ENCODE peak calls at places on chromosomes 4 and X, in six cellular contexts. H is epithelial cell of prostate, Z is mucosa of descending colon, T is left colon, B is stromal cell of bone marrow, P is heart left ventricle. Q is an unnamed sample.

GRCh38 chr4:32142075-32142474 is 1421.9 kb downstream of the PCDH7 start:
- DNase-seq in H (no peak), Z (no peak), T (no peak), B (no peak), P (no peak), Q (no peak)

GRCh38 chr4:113383111-113383785 is 333.8 kb downstream of the ANK2 start:
- DNase-seq in H (no peak), Z (no peak), T (no peak), B (peak), P (no peak), Q (no peak)

GRCh38 chr4:77695769-77696168 is 90.1 kb downstream of the CXCL13 start:
- DNase-seq in H (peak), Z (no peak), T (no peak), B (peak), P (no peak), Q (no peak)

GRCh38 chr4:121932212-121932974 is 19.5 kb downstream of the TRPC3 start:
- DNase-seq in H (no peak), Z (no peak), T (no peak), B (no peak), P (no peak), Q (no peak)

GRCh38 chr4:54527532-54527931 is 130.2 kb upstream of the KIT start:
- DNase-seq in H (no peak), Z (no peak), T (no peak), B (no peak), P (no peak), Q (no peak)

GRCh38 chr4:72666910-72667309 is 97.9 kb upstream of the ADAMTS3 start:
- DNase-seq in H (no peak), Z (no peak), T (no peak), B (no peak), P (no peak), Q (no peak)

GRCh38 chrX:129497146-129497805 is 26.0 kb downstream of the SMARCA1 start:
- DNase-seq in H (no peak), Z (no peak), T (no peak), B (no peak), P (no peak), Q (no peak)

GRCh38 chrX:47608130-47608810 is 11.4 kb downstream of the SYN1 start:
- DNase-seq in H (no peak), Z (no peak), T (no peak), B (no peak), P (no peak), Q (no peak)

GRCh38 chr4:174282836-174283506 is 496 bp downstream of the FBXO8 start:
- DNase-seq in H (peak), Z (peak), T (peak), B (peak), P (peak), Q (peak)

GRCh38 chr4:38311495-38311894 is 351.3 kb downstream of the PTTG2 start:
- DNase-seq in H (no peak), Z (no peak), T (no peak), B (no peak), P (no peak), Q (no peak)

GRCh38 chr4:12723849-12724447 is 760.2 kb downstream of the RAB28 start:
- DNase-seq in H (no peak), Z (no peak), T (no peak), B (peak), P (no peak), Q (no peak)

GRCh38 chr4:151471728-151472127 is 62.8 kb downstream of the FHIP1A start:
- DNase-seq in H (no peak), Z (no peak), T (no peak), B (no peak), P (no peak), Q (no peak)

GRCh38 chr4:24800273-24800880 is 5.0 kb downstream of the SOD3 start:
- DNase-seq in H (no peak), Z (no peak), T (no peak), B (no peak), P (no peak), Q (no peak)

GRCh38 chr4:88457307-88458090 is 580 bp downstream of the HERC5 start:
- DNase-seq in H (no peak), Z (peak), T (peak), B (no peak), P (peak), Q (no peak)

GRCh38 chrX:2387614-2388239 is 113.0 kb downstream of the DHRSX start:
- DNase-seq in H (no peak), Z (no peak), T (no peak), B (no peak), P (no peak), Q (no peak)

GRCh38 chrX:6053126-6053625 is 175.5 kb downstream of the NLGN4X start:
- DNase-seq in H (no peak), Z (no peak), T (no peak), B (no peak), P (no peak), Q (peak)

GRCh38 chr4:36392049-36392448 is 110.6 kb downstream of the DTHD1 start:
- DNase-seq in H (peak), Z (no peak), T (no peak), B (no peak), P (no peak), Q (no peak)